ENCODE peak calls at places on chromosomes 5 and 9, in ten cellular contexts. One of them, this sample, is unnamed.

GRCh38 chr9:114953917-114954316 is 23.5 kb upstream of the TNFSF8 start:
- DNase-seq in uterus: no peak
- DNase-seq in OCI-LY7: no peak
- DNase-seq in stomach: no peak
- DNase-seq in tibial artery: peak; percentile 68
- DNase-seq in HCT116: no peak
- DNase-seq in pancreas: no peak
- DNase-seq in ascending aorta: no peak
- DNase-seq in left ventricle myocardium inferior: no peak
- DNase-seq in endodermal cell: no peak
- DNase-seq in this sample: peak; percentile 39

GRCh38 chr5:154446183-154447073 is 631 bp downstream of the SAP30L start:
- DNase-seq in uterus: peak; percentile 56
- DNase-seq in OCI-LY7: peak; percentile 25
- DNase-seq in stomach: peak; percentile 54
- DNase-seq in tibial artery: peak; percentile 75
- DNase-seq in HCT116: no peak
- DNase-seq in pancreas: peak; percentile 78
- DNase-seq in ascending aorta: no peak
- DNase-seq in left ventricle myocardium inferior: peak; percentile 47
- DNase-seq in endodermal cell: peak; percentile 82
- DNase-seq in this sample: no peak

GRCh38 chr5:139146809-139147742 is 51.1 kb downstream of the SIL1 start:
- DNase-seq in uterus: no peak
- DNase-seq in OCI-LY7: no peak
- DNase-seq in stomach: no peak
- DNase-seq in tibial artery: no peak
- DNase-seq in HCT116: no peak
- DNase-seq in pancreas: no peak
- DNase-seq in ascending aorta: no peak
- DNase-seq in left ventricle myocardium inferior: no peak
- DNase-seq in endodermal cell: no peak
- DNase-seq in this sample: no peak

GRCh38 chr5:174172104-174172965 is 126.8 kb downstream of the NSG2 start:
- DNase-seq in uterus: no peak
- DNase-seq in OCI-LY7: no peak
- DNase-seq in stomach: no peak
- DNase-seq in tibial artery: peak; percentile 16
- DNase-seq in HCT116: no peak
- DNase-seq in pancreas: no peak
- DNase-seq in ascending aorta: no peak
- DNase-seq in left ventricle myocardium inferior: no peak
- DNase-seq in endodermal cell: peak; percentile 77
- DNase-seq in this sample: no peak

GRCh38 chr9:16143947-16144890 is 591.4 kb downstream of the CCDC171 start:
- DNase-seq in uterus: no peak
- DNase-seq in OCI-LY7: no peak
- DNase-seq in stomach: no peak
- DNase-seq in tibial artery: no peak
- DNase-seq in HCT116: no peak
- DNase-seq in pancreas: no peak
- DNase-seq in ascending aorta: no peak
- DNase-seq in left ventricle myocardium inferior: no peak
- DNase-seq in endodermal cell: no peak
- DNase-seq in this sample: no peak

GRCh38 chr5:172280937-172281336 is 2.6 kb downstream of the UBTD2 start:
- DNase-seq in uterus: no peak
- DNase-seq in OCI-LY7: no peak
- DNase-seq in stomach: no peak
- DNase-seq in tibial artery: no peak
- DNase-seq in HCT116: no peak
- DNase-seq in pancreas: no peak
- DNase-seq in ascending aorta: no peak
- DNase-seq in left ventricle myocardium inferior: no peak
- DNase-seq in endodermal cell: no peak
- DNase-seq in this sample: no peak

GRCh38 chr5:110790673-110791072 is 51.9 kb downstream of the SLC25A46 start:
- DNase-seq in uterus: no peak
- DNase-seq in OCI-LY7: no peak
- DNase-seq in stomach: no peak
- DNase-seq in tibial artery: no peak
- DNase-seq in HCT116: no peak
- DNase-seq in pancreas: no peak
- DNase-seq in ascending aorta: no peak
- DNase-seq in left ventricle myocardium inferior: no peak
- DNase-seq in endodermal cell: no peak
- DNase-seq in this sample: peak; percentile 62

GRCh38 chr5:139481122-139481533 is 1.4 kb downstream of the STING1 start:
- DNase-seq in uterus: peak; percentile 70
- DNase-seq in OCI-LY7: no peak
- DNase-seq in stomach: no peak
- DNase-seq in tibial artery: peak; percentile 79
- DNase-seq in HCT116: no peak
- DNase-seq in pancreas: no peak
- DNase-seq in ascending aorta: no peak
- DNase-seq in left ventricle myocardium inferior: peak; percentile 41
- DNase-seq in endodermal cell: peak; percentile 53
- DNase-seq in this sample: no peak

GRCh38 chr9:124022201-124023121 is 10.9 kb downstream of the LHX2 start:
- DNase-seq in uterus: no peak
- DNase-seq in OCI-LY7: no peak
- DNase-seq in stomach: no peak
- DNase-seq in tibial artery: peak; percentile 29
- DNase-seq in HCT116: no peak
- DNase-seq in pancreas: no peak
- DNase-seq in ascending aorta: no peak
- DNase-seq in left ventricle myocardium inferior: no peak
- DNase-seq in endodermal cell: peak; percentile 93
- DNase-seq in this sample: no peak

GRCh38 chr9:88960632-88961031 is 30.6 kb upstream of the S1PR3 start:
- DNase-seq in uterus: no peak
- DNase-seq in OCI-LY7: no peak
- DNase-seq in stomach: no peak
- DNase-seq in tibial artery: no peak
- DNase-seq in HCT116: no peak
- DNase-seq in pancreas: no peak
- DNase-seq in ascending aorta: no peak
- DNase-seq in left ventricle myocardium inferior: no peak
- DNase-seq in endodermal cell: no peak
- DNase-seq in this sample: no peak

GRCh38 chr5:175107865-175108264 is 336.1 kb downstream of the DRD1 start:
- DNase-seq in uterus: no peak
- DNase-seq in OCI-LY7: no peak
- DNase-seq in stomach: no peak
- DNase-seq in tibial artery: no peak
- DNase-seq in HCT116: no peak
- DNase-seq in pancreas: no peak
- DNase-seq in ascending aorta: no peak
- DNase-seq in left ventricle myocardium inferior: no peak
- DNase-seq in endodermal cell: no peak
- DNase-seq in this sample: no peak

DNA sequence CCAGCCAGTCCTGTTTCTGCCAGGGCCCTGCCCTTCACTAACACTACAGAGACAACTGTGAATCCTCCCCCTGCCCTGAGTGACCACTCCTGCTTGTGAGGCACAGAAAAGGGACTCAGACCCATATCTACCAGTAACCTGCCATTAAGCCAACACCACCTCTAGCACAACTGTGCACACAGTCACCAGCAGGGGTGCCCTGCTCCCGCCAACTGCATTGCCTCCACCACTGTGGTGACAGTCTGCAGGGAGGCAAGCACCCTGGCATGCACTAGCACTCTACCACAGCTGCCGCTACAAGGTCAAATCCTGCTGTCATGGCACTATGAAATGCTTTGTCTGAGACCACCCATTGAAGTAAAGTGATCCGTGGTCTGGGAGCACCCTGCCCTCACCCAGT is 1028.5 kb upstream of the CDH9 start:
- DNase-seq in uterus: no peak
- DNase-seq in OCI-LY7: no peak
- DNase-seq in stomach: no peak
- DNase-seq in tibial artery: no peak
- DNase-seq in HCT116: no peak
- DNase-seq in pancreas: no peak
- DNase-seq in ascending aorta: no peak
- DNase-seq in left ventricle myocardium inferior: no peak
- DNase-seq in endodermal cell: peak; percentile 76
- DNase-seq in this sample: no peak
- TF ChIP-seq CTCF in uterus: no peak
- TF ChIP-seq CTCF in OCI-LY7: no peak
- TF ChIP-seq CTCF in stomach: no peak
- TF ChIP-seq CTCF in tibial artery: no peak
- TF ChIP-seq CTCF in HCT116: no peak
- TF ChIP-seq CTCF in pancreas: no peak
- TF ChIP-seq CTCF in ascending aorta: no peak
- TF ChIP-seq CTCF in left ventricle myocardium inferior: no peak
- TF ChIP-seq CTCF in endodermal cell: peak; percentile 63
- TF ChIP-seq CTCF in this sample: no peak

GRCh38 chr5:179125789-179126505 is 65.8 kb downstream of the ZNF354C start:
- DNase-seq in uterus: no peak
- DNase-seq in OCI-LY7: no peak
- DNase-seq in stomach: peak; percentile 20
- DNase-seq in tibial artery: peak; percentile 61
- DNase-seq in HCT116: no peak
- DNase-seq in pancreas: peak; percentile 39
- DNase-seq in ascending aorta: no peak
- DNase-seq in left ventricle myocardium inferior: no peak
- DNase-seq in endodermal cell: peak; percentile 10
- DNase-seq in this sample: no peak

GRCh38 chr5:179124853-179125788 is 64.9 kb downstream of the ZNF354C start:
- DNase-seq in uterus: no peak
- DNase-seq in OCI-LY7: no peak
- DNase-seq in stomach: peak; percentile 18
- DNase-seq in tibial artery: peak; percentile 60
- DNase-seq in HCT116: no peak
- DNase-seq in pancreas: peak; percentile 30
- DNase-seq in ascending aorta: no peak
- DNase-seq in left ventricle myocardium inferior: no peak
- DNase-seq in endodermal cell: peak; percentile 15
- DNase-seq in this sample: no peak

GRCh38 chr5:179128041-179128365 is 67.8 kb downstream of the ZNF354C start:
- DNase-seq in uterus: no peak
- DNase-seq in OCI-LY7: no peak
- DNase-seq in stomach: no peak
- DNase-seq in tibial artery: no peak
- DNase-seq in HCT116: no peak
- DNase-seq in pancreas: no peak
- DNase-seq in ascending aorta: no peak
- DNase-seq in left ventricle myocardium inferior: no peak
- DNase-seq in endodermal cell: no peak
- DNase-seq in this sample: no peak

GRCh38 chr5:179127136-179128040 is 67.2 kb downstream of the ZNF354C start:
- DNase-seq in uterus: no peak
- DNase-seq in OCI-LY7: no peak
- DNase-seq in stomach: no peak
- DNase-seq in tibial artery: peak; percentile 60
- DNase-seq in HCT116: no peak
- DNase-seq in pancreas: peak; percentile 33
- DNase-seq in ascending aorta: no peak
- DNase-seq in left ventricle myocardium inferior: no peak
- DNase-seq in endodermal cell: peak; percentile 23
- DNase-seq in this sample: no peak

GRCh38 chr5:179126506-179126991 is 66.4 kb downstream of the ZNF354C start:
- DNase-seq in uterus: no peak
- DNase-seq in OCI-LY7: no peak
- DNase-seq in stomach: peak; percentile 9
- DNase-seq in tibial artery: peak; percentile 50
- DNase-seq in HCT116: no peak
- DNase-seq in pancreas: peak; percentile 34
- DNase-seq in ascending aorta: no peak
- DNase-seq in left ventricle myocardium inferior: no peak
- DNase-seq in endodermal cell: peak; percentile 22
- DNase-seq in this sample: no peak
- H3K9me3 ChIP-seq in uterus: no peaks in the 10 kb centered on the region
- H3K9me3 ChIP-seq in OCI-LY7: no peaks in the 10 kb centered on the region
- H3K9me3 ChIP-seq in stomach: peaks cover 9% of the 10 kb centered on the region
- H3K9me3 ChIP-seq in tibial artery: peaks cover under 1% of the 10 kb centered on the region
- H3K9me3 ChIP-seq in HCT116: no peaks in the 10 kb centered on the region
- H3K9me3 ChIP-seq in pancreas: no peaks in the 10 kb centered on the region
- H3K9me3 ChIP-seq in ascending aorta: peaks cover 4% of the 10 kb centered on the region
- H3K9me3 ChIP-seq in left ventricle myocardium inferior: peaks cover 6% of the 10 kb centered on the region
- H3K9me3 ChIP-seq in endodermal cell: no peaks in the 10 kb centered on the region
- H3K9me3 ChIP-seq in this sample: peaks cover 79% of the 10 kb centered on the region

DNA sequence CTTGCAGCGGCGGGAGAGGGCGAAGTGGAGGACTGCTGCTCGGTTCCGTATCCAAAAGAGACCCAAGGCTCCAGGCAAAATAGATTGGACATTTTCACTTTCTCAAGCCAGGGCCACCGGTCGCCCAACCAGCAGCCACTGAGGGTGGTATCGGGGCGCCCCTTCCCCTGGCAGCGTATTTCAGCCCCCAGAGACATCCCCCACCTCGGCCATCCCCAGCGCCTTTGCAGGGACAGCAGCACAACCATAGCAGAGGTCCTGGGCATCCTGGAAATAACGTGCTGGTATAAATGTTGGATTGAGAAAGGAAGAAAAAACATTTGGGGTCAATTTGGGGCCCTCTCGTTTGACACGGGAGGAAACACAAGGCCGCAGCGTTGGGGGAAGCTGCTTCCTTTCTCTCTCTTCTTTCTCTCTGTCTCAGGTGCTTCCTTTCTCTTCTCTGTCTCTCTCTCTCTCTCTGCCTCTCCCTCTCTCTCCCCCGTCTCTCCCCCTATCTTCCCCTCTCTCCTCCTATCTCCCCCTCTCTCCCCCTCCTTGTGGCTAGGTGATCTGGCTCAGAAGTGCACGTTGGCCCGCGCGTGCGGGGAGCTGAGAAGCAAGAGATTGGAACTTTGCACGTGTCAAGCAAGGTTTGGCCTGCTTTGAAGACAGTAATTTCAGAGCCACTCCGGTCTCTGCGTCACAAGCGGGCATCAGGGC is 626 bp upstream of the RETREG1 start:
- DNase-seq in uterus: no peak
- DNase-seq in OCI-LY7: no peak
- DNase-seq in stomach: no peak
- DNase-seq in tibial artery: no peak
- DNase-seq in HCT116: no peak
- DNase-seq in pancreas: no peak
- DNase-seq in ascending aorta: no peak
- DNase-seq in left ventricle myocardium inferior: peak; percentile 37
- DNase-seq in endodermal cell: peak; percentile 74
- DNase-seq in this sample: no peak
- H3K27ac ChIP-seq in uterus: peak overlapping the region; percentile 10
- H3K27ac ChIP-seq in OCI-LY7: no peak overlapping the region
- H3K27ac ChIP-seq in stomach: peak overlapping the region; percentile 69
- H3K27ac ChIP-seq in tibial artery: no peak overlapping the region
- H3K27ac ChIP-seq in HCT116: no peak overlapping the region
- H3K27ac ChIP-seq in pancreas: peak overlapping the region; percentile 24
- H3K27ac ChIP-seq in ascending aorta: no peak overlapping the region
- H3K27ac ChIP-seq in left ventricle myocardium inferior: peak overlapping the region; percentile 85
- H3K27ac ChIP-seq in endodermal cell: no peak overlapping the region
- H3K27ac ChIP-seq in this sample: no peak overlapping the region

DNA sequence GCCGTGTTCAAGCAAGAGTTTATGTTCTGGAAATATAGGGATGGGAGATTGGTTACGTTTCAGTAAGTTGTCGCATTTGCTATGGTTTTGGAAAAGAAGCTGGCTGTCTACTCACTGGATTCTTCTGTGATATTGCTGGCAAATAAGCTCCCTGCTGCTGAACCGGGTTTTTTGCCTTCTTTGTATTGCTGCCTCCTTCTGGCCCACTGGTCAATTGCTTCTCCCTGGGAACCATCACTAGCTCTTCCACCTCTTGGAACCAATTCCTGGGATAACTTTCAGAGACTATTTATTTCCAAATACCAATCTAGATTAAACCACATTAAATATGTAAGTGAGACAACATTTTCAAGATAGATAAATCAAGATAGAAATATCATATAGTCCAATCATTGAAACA is 43.0 kb downstream of the NUDT12 start:
- DNase-seq in uterus: no peak
- DNase-seq in OCI-LY7: no peak
- DNase-seq in stomach: no peak
- DNase-seq in tibial artery: no peak
- DNase-seq in HCT116: no peak
- DNase-seq in pancreas: no peak
- DNase-seq in ascending aorta: no peak
- DNase-seq in left ventricle myocardium inferior: no peak
- DNase-seq in endodermal cell: peak; percentile 67
- DNase-seq in this sample: no peak
- TF ChIP-seq CTCF in uterus: no peak
- TF ChIP-seq CTCF in OCI-LY7: peak; percentile 35
- TF ChIP-seq CTCF in stomach: no peak
- TF ChIP-seq CTCF in tibial artery: no peak
- TF ChIP-seq CTCF in HCT116: no peak
- TF ChIP-seq CTCF in pancreas: no peak
- TF ChIP-seq CTCF in ascending aorta: no peak
- TF ChIP-seq CTCF in left ventricle myocardium inferior: no peak
- TF ChIP-seq CTCF in endodermal cell: peak; percentile 79
- TF ChIP-seq CTCF in this sample: peak; percentile 40